ENCODE peak calls at places on chromosomes 11 and 22, in seven cellular contexts. O is body of pancreas; P is naive thymus-derived CD4-positive, alpha-beta T cell; Y is pancreas; D is fibroblast of lung; V is neuronal stem cell; M is lower lobe of right lung. Q is an unnamed sample.

GRCh38 chr11:68997995-68998348 is 15.1 kb downstream of the MRGPRF start:
- DNase-seq in D (no peak), Y (no peak), P (no peak), O (no peak), V (no peak), M (no peak), Q (no peak)

GRCh38 chr11:75475767-75476650 is 43.0 kb upstream of the KLHL35 start:
- DNase-seq in Y (no peak), D (peak; percentile 47), M (peak; percentile 50), P (no peak), O (peak; percentile 50), V (no peak), Q (peak; percentile 69)

GRCh38 chr11:122714021-122714420 is 58.5 kb downstream of the UBASH3B start:
- DNase-seq in Y (no peak), M (no peak), O (no peak), P (no peak), D (no peak), V (no peak), Q (no peak)

GRCh38 chr22:45290410-45290936 is 5.7 kb downstream of the UPK3A start:
- DNase-seq in O (no peak), M (no peak), V (no peak), P (no peak), Y (no peak), D (peak; percentile 64), Q (no peak)

GRCh38 chr11:116851631-116852030 is 14.2 kb upstream of the APOA1 start:
- DNase-seq in O (no peak), Y (no peak), D (no peak), P (peak; percentile 13), V (no peak), M (peak; percentile 65), Q (no peak)

GRCh38 chr22:30308518-30309230 is 18.1 kb downstream of the TBC1D10A start:
- DNase-seq in P (no peak), O (no peak), M (no peak), V (no peak), Y (no peak), D (peak; percentile 60), Q (no peak)

GRCh38 chr11:11995601-11996000 is 12.8 kb downstream of the DKK3 start:
- DNase-seq in Y (no peak), V (no peak), M (no peak), O (no peak), P (no peak), D (no peak), Q (no peak)

GRCh38 chr11:25537393-25537792 is 794.5 kb upstream of the ANO3 start:
- DNase-seq in V (no peak), M (no peak), O (no peak), D (no peak), Y (no peak), P (no peak), Q (no peak)

GRCh38 chr11:71117311-71117710 is 135.1 kb downstream of the SHANK2 start:
- DNase-seq in V (no peak), M (no peak), D (no peak), Y (no peak), O (no peak), P (no peak), Q (no peak)

GRCh38 chr11:43576834-43577521 is 103.6 kb upstream of the HSD17B12 start:
- DNase-seq in M (no peak), D (peak; percentile 55), Y (no peak), V (peak; percentile 79), P (no peak), O (no peak), Q (no peak)

GRCh38 chr22:44887941-44888366 is 121.9 kb downstream of the PHF21B start:
- DNase-seq in D (no peak), O (no peak), M (no peak), Y (no peak), V (no peak), P (no peak), Q (no peak)

GRCh38 chr11:102110761-102111010 is 439 bp downstream of the YAP1 start:
- DNase-seq in D (no peak), Y (no peak), P (no peak), M (no peak), O (no peak), V (peak; percentile 57), Q (no peak)

GRCh38 chr22:49928185-49928495 is 9.7 kb downstream of the CRELD2 start:
- DNase-seq in M (no peak), P (no peak), O (no peak), Y (no peak), D (no peak), V (no peak), Q (no peak)

GRCh38 chr11:14137282-14137681 is 174.8 kb downstream of the SPON1 start:
- DNase-seq in V (no peak), Y (no peak), P (no peak), O (no peak), M (no peak), D (no peak), Q (no peak)

GRCh38 chr11:96506041-96506440 is 116.2 kb downstream of the JRKL start:
- DNase-seq in O (no peak), Y (no peak), D (no peak), M (no peak), P (no peak), V (no peak), Q (no peak)

GRCh38 chr22:17781319-17782031 is 7.2 kb upstream of the BID start:
- DNase-seq in D (peak; percentile 83), M (no peak), P (no peak), O (no peak), Y (peak; percentile 46), V (no peak), Q (no peak)

GRCh38 chr11:33735166-33735425 is 1.1 kb downstream of the CD59 start:
- DNase-seq in M (no peak), D (no peak), O (no peak), V (no peak), P (peak; percentile 27), Y (no peak), Q (no peak)

GRCh38 chr11:1770061-1770460 is 6.3 kb upstream of the CTSD start:
- DNase-seq in P (no peak), Y (no peak), O (no peak), D (no peak), V (no peak), M (no peak), Q (no peak)

DNA sequence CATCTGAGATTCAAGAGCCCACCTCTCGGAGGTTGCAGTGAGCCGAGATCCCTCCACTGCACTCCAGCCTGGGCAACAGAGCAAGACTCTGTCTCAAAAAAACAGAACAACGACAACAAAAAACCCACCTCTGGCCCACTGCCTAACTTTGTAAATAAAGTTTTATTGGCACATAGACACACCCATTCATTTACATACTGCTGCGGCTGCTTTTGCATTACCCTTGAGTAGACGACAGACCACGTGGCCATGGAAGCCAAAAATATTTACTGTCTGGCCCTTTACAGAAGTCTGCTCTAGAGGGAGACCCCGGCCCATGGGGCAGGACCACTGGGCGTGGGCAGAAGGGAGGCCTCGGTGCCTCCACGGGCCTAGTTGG is 47.0 kb downstream of the GRAMD4 start:
- DNase-seq in O (no peak), D (no peak), M (no peak), P (no peak), Y (no peak), V (no peak), Q (no peak)
- H3K4me1 ChIP-seq in O (no peaks in the 10 kb centered on the region), D (no peaks in the 10 kb centered on the region), M (no peaks in the 10 kb centered on the region), P (no peaks in the 10 kb centered on the region), Y (no peaks in the 10 kb centered on the region), V (no peaks in the 10 kb centered on the region), Q (no peaks in the 10 kb centered on the region)

DNA sequence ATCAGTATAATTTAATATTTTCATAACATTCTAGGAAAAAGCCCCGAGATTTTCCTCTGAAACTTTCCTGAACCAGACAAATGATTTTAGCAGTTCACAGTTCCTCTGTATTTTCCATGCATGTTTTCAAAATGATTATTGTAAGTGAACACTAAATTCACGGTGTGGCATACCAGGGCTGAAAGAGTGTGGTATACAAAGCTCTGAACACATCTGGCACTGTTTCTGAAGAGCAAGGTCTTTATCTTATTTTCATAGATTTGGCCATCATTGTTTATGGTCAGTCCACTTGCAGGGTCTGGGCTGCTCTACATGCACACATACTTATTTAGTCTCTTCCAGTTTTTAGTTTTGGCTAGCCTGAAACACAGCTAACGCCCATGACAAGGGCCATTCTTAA is 7.8 kb upstream of the GAB2 start:
- DNase-seq in D (no peak), Y (no peak), V (no peak), P (no peak), M (no peak), O (no peak), Q (no peak)
- H3K4me1 ChIP-seq in D (no peaks in the 10 kb centered on the region), Y (no peaks in the 10 kb centered on the region), V (peaks cover 8% of the 10 kb centered on the region), P (peaks cover 3% of the 10 kb centered on the region), M (peaks cover 19% of the 10 kb centered on the region), O (peaks cover 12% of the 10 kb centered on the region), Q (no peaks in the 10 kb centered on the region)

GRCh38 chr11:129965248-129965647 is 37.4 kb downstream of the PRDM10 start:
- DNase-seq in V (no peak), M (no peak), P (no peak), Y (no peak), O (no peak), D (no peak), Q (no peak)
- H3K4me1 ChIP-seq in V (no peaks in the 10 kb centered on the region), M (peaks cover 6% of the 10 kb centered on the region), P (no peaks in the 10 kb centered on the region), Y (no peaks in the 10 kb centered on the region), O (no peaks in the 10 kb centered on the region), D (peaks cover 5% of the 10 kb centered on the region), Q (no peaks in the 10 kb centered on the region)

GRCh38 chr22:37505989-37506388 is 13.2 kb downstream of the CARD10 start:
- DNase-seq in M (no peak), Y (no peak), D (no peak), V (no peak), P (no peak), O (no peak), Q (no peak)
- H3K4me1 ChIP-seq in M (peaks cover 59% of the 10 kb centered on the region), Y (peaks cover 34% of the 10 kb centered on the region), D (peaks cover 14% of the 10 kb centered on the region), V (peaks cover 29% of the 10 kb centered on the region), P (peaks cover 14% of the 10 kb centered on the region), O (peaks cover 69% of the 10 kb centered on the region), Q (peaks cover 62% of the 10 kb centered on the region)

Q was measured in right atrium auricular region.